ENCODE peak calls at places on chromosomes 6 and 20, in five cellular contexts. T, A, S, O and F are unnamed samples.

GRCh38 chr20:51019598-51020592 is 3.0 kb downstream of the KCNG1 start:
- DNase-seq in S (no peak), T (no peak), O (no peak), A (no peak), F (no peak)

GRCh38 chr6:41489284-41489851 is 56.8 kb upstream of the FOXP4 start:
- DNase-seq in T (no peak), A (no peak), S (no peak), O (no peak), F (no peak)

GRCh38 chr6:32224696-32225095 is 829 bp upstream of the NOTCH4 start:
- DNase-seq in S (no peak), O (no peak), A (no peak), T (no peak), F (no peak)

GRCh38 chr20:44057698-44058675 is 129.0 kb downstream of the JPH2 start:
- DNase-seq in A (no peak), T (no peak), S (no peak), O (no peak), F (no peak)

GRCh38 chr20:25864986-25865714 is 168.5 kb upstream of the ZNF337 start:
- DNase-seq in O (no peak), S (no peak), T (no peak), A (peak; percentile 59), F (no peak)

GRCh38 chr6:157981132-157981394 is 600 bp upstream of the SYNJ2 start:
- DNase-seq in T (no peak), A (no peak), O (no peak), S (no peak), F (no peak)

GRCh38 chr6:134537146-134537555 is 219.2 kb upstream of the SGK1 start:
- DNase-seq in O (no peak), A (no peak), S (no peak), T (no peak), F (no peak)

GRCh38 chr20:6993016-6993415 is 225.5 kb downstream of the BMP2 start:
- DNase-seq in A (no peak), T (no peak), O (no peak), S (no peak), F (no peak)

DNA sequence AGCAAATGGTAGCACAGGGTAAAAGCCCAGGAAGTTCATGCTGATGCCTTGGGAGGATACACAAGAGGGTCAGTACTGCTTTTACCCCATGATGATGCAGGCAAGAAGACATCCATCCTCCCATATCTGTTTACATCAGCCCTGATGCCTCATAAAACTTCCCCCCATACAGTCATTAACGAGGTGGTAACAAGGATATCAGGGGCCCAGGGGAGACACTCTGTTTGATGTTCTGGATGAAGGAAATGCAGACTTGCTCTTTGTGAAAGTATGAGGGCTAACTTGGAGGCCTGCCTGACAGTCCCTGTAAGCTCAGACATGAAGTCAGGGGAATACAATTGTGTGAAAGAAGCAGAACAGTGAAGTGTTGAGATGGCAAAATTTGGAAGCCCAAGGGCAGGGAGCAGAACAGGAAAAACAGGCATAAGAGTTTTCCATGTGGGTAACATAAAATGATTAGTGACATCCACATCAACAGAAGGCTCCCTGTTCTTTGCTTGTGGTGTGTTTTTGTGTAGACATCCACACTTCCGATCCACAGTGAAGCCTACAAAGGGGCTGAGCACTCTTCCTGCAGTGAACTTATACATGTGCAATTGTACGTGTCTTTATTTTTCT is 813.4 kb downstream of the MAFB start:
- DNase-seq in A (no peak), O (no peak), T (no peak), S (no peak), F (no peak)
- H3K9me3 ChIP-seq in A (no peaks in the 10 kb centered on the region), O (no peaks in the 10 kb centered on the region), T (no peaks in the 10 kb centered on the region), S (no peaks in the 10 kb centered on the region), F (no peaks in the 10 kb centered on the region)

GRCh38 chr6:24985313-24985712 is 49.6 kb upstream of the RIPOR2 start:
- DNase-seq in S (peak; percentile 53), T (peak; percentile 88), A (no peak), O (no peak), F (no peak)

GRCh38 chr6:24981385-24981758 is 45.6 kb upstream of the RIPOR2 start:
- DNase-seq in T (peak; percentile 18), S (no peak), A (no peak), O (no peak), F (no peak)

GRCh38 chr6:24982231-24982630 is 46.5 kb upstream of the RIPOR2 start:
- DNase-seq in O (no peak), T (no peak), S (no peak), A (no peak), F (no peak)

DNA sequence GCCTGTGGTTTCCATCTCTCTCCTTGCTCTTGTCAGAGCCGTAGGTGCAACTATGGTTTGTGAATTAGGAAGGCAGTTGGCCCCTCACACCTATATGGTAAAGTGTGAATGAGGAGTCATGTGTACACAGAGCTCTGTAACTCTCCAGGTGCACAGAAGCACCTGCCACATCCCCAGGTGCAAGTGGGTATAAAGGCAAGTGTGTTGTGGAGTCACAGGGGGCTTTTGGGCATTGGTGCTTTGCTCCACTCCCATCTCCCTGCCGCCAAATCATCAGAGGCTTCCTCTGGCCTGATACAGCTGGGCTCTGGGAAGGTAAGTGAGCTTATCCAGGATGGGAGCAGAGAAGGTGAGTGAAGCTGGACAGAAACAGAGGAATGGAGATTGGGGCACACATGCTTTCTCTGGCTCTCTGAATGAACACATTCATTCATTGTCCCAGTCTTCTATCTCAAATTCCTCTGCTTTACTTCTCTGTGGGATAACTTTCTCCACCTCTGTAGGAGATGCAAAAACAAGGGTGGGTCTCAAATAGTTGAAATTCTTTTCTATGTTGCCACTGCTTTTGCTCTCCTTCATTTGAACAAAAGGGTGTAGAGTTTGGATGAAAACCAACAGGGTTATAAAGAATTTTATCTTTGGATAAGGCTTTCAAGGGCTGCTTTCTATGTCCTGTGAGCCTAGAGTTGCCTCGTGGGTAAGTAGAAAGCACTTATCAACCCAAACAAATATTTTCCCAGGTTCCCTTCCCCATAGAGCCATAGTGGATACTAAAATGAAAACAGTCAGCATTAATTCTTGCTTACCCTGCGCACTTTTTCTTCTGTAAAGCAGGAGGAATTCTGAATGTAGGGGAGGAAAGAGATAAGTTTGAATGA is 45.0 kb upstream of the RIPOR2 start:
- DNase-seq in A (no peak), O (no peak), T (peak; percentile 39), S (peak; percentile 36), F (no peak)
- H3K9me3 ChIP-seq in A (no peaks in the 10 kb centered on the region), O (no peaks in the 10 kb centered on the region), T (no peaks in the 10 kb centered on the region), S (no peaks in the 10 kb centered on the region), F (no peaks in the 10 kb centered on the region)

GRCh38 chr6:30304002-30304401 is 22.7 kb upstream of the TRIM39 start:
- DNase-seq in S (no peak), T (no peak), A (no peak), O (no peak), F (no peak)
- H3K9me3 ChIP-seq in S (peaks cover 30% of the 10 kb centered on the region), T (peaks cover 17% of the 10 kb centered on the region), A (no peaks in the 10 kb centered on the region), O (no peaks in the 10 kb centered on the region), F (no peaks in the 10 kb centered on the region)

DNA sequence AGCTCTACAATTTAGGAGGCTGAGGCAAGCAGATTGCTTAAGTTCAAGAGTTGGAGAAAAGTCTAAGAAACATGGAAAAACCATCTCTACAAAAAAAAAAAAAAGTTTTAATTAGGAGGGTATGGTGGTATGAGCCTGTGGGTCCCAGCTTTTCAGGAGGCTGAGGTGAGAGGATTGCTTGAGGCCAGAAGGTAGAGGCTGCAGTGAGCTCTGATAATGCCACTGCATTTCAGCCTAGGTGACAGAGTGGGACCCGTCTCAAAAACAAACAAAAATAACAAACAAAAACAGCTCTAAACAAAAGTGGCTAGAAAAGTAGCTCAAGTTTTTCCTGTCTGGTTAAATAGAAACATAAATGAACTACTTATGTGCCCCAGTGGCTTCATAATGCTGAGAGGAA is 2133.6 kb upstream of the DEFB115 start:
- DNase-seq in S (no peak), O (no peak), T (no peak), A (no peak), F (no peak)
- H3K9me3 ChIP-seq in S (peaks cover 6% of the 10 kb centered on the region), O (no peaks in the 10 kb centered on the region), T (peaks cover 40% of the 10 kb centered on the region), A (no peaks in the 10 kb centered on the region), F (no peaks in the 10 kb centered on the region)